ENCODE peak calls at places on chromosome 19, in ten cellular contexts. F is GM23338; R is GM23248; V is lower leg skin; D is NB4; H is astrocyte of the spinal cord; G is colonic mucosa; C is dorsolateral prefrontal cortex; K is transverse colon; P is CD8-positive, alpha-beta memory T cell. W is an unnamed sample.

GRCh38 chr19:49862411-49863253 is 4.7 kb downstream of the PNKP start:
- DNase-seq in F (peak), R (no peak), V (no peak), D (peak), H (no peak), G (peak), C (no peak), K (no peak), P (no peak), W (no peak)

GRCh38 chr19:18520848-18521691 is 800 bp downstream of the ELL start:
- DNase-seq in F (peak), R (peak), V (peak), D (peak), H (no peak), G (peak), C (no peak), K (peak), P (no peak), W (no peak)

GRCh38 chr19:3284759-3285646 is 60.5 kb downstream of the CELF5 start:
- DNase-seq in F (peak), R (peak), V (peak), D (peak), H (peak), G (peak), C (no peak), K (peak), P (peak), W (peak)

GRCh38 chr19:45402469-45403070 is 2.3 kb downstream of the PPP1R13L start:
- DNase-seq in F (peak), R (peak), V (peak), D (peak), H (no peak), G (peak), C (no peak), K (peak), P (no peak), W (no peak)

GRCh38 chr19:31378404-31378803 is 29.2 kb upstream of the TSHZ3 start:
- DNase-seq in F (no peak), R (peak), V (no peak), D (no peak), H (peak), G (peak), C (no peak), K (peak), P (no peak), W (peak)

GRCh38 chr19:33171916-33172359 is 22.2 kb upstream of the LRP3 start:
- DNase-seq in F (no peak), R (peak), V (no peak), D (no peak), H (peak), G (no peak), C (no peak), K (no peak), P (no peak), W (no peak)

GRCh38 chr19:45078390-45079062 is 534 bp upstream of the GEMIN7 start:
- DNase-seq in F (no peak), R (no peak), V (no peak), D (no peak), H (no peak), G (no peak), C (no peak), K (no peak), P (no peak), W (no peak)

GRCh38 chr19:18433039-18433691 is 4.8 kb downstream of the ISYNA1 start:
- DNase-seq in F (peak), R (peak), V (no peak), D (no peak), H (no peak), G (no peak), C (peak), K (no peak), P (no peak), W (no peak)

GRCh38 chr19:43525836-43526771 is 897 bp downstream of the ETHE1 start:
- DNase-seq in F (peak), R (peak), V (no peak), D (peak), H (peak), G (peak), C (peak), K (peak), P (no peak), W (no peak)

GRCh38 chr19:48636859-48637448 is at the start of gene DBP:
- DNase-seq in F (peak), R (peak), V (no peak), D (no peak), H (no peak), G (no peak), C (no peak), K (peak), P (no peak), W (no peak)

GRCh38 chr19:48965033-48965805 is at the start of gene FTL:
- DNase-seq in F (peak), R (peak), V (peak), D (peak), H (peak), G (peak), C (peak), K (peak), P (peak), W (peak)

GRCh38 chr19:4449022-4449825 is 8.4 kb downstream of the UBXN6 start:
- DNase-seq in F (no peak), R (no peak), V (no peak), D (no peak), H (no peak), G (no peak), C (peak), K (no peak), P (no peak), W (no peak)

GRCh38 chr19:36257512-36257876 is 42.6 kb downstream of the ZNF146 start:
- DNase-seq in F (peak), R (peak), V (no peak), D (no peak), H (no peak), G (no peak), C (peak), K (no peak), P (no peak), W (no peak)

DNA sequence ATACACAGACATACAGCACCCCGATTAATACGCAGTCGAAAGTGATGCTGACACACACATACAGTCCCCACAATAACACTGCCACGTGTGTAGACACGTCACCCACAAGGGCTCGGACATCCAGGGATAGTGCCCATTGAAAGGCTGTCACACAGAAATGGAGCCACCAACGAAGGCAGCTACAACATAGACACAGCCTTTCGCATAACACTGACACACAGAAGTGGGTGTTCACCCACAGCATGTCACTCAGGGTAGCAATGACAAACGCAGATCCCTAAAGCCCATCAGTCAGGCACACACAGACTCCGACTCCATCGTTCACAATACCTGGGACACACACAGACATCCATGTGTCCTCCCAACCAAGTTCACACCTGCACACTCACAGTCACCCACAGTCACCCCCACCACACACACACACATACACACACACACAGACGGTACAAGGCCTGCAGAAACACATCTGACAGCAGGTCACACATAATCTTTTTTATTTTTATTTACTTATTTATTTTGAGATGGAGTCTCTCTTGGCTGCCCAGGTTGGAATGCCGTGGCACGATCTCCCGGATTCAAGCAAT is 10.4 kb upstream of the NANOS3 start:
- DNase-seq in F (no peak), R (no peak), V (no peak), D (no peak), H (no peak), G (no peak), C (peak), K (no peak), P (no peak), W (no peak)
- H3K4me3 ChIP-seq in F (peak), R (peak), V (no peak), D (no peak), H (peak), G (no peak), C (peak), K (peak), P (peak), W (peak)

GRCh38 chr19:7489609-7490044 is 792 bp upstream of the PEX11G start:
- DNase-seq in F (peak), R (no peak), V (no peak), D (no peak), H (no peak), G (peak), C (no peak), K (peak), P (no peak), W (no peak)
- H3K4me3 ChIP-seq in F (no peak), R (peak), V (no peak), D (no peak), H (no peak), G (no peak), C (no peak), K (peak), P (no peak), W (no peak)

DNA sequence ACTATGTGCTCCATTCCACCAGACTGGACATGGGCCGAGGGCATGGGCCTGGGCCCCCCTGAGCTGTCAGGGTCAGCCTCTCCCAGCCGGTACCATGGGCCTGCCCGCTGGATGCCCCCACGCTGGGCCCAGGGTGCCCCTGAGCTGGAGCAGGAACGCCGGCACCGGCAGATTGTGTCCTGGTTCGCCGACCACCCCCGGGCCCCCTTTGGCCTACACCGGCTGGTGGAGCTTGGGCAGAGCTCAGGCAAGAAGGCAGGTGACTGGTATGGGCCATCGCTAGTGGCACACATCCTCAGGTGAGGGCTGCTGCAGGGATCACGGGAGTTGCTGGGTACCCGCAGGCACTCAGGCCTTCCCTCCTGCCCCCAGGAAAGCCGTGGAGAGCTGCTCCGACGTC is 3.1 kb downstream of the ATG4D start:
- DNase-seq in F (no peak), R (no peak), V (no peak), D (no peak), H (no peak), G (no peak), C (no peak), K (no peak), P (no peak), W (no peak)
- H3K4me3 ChIP-seq in F (no peak), R (no peak), V (no peak), D (no peak), H (no peak), G (no peak), C (no peak), K (no peak), P (no peak), W (no peak)

DNA sequence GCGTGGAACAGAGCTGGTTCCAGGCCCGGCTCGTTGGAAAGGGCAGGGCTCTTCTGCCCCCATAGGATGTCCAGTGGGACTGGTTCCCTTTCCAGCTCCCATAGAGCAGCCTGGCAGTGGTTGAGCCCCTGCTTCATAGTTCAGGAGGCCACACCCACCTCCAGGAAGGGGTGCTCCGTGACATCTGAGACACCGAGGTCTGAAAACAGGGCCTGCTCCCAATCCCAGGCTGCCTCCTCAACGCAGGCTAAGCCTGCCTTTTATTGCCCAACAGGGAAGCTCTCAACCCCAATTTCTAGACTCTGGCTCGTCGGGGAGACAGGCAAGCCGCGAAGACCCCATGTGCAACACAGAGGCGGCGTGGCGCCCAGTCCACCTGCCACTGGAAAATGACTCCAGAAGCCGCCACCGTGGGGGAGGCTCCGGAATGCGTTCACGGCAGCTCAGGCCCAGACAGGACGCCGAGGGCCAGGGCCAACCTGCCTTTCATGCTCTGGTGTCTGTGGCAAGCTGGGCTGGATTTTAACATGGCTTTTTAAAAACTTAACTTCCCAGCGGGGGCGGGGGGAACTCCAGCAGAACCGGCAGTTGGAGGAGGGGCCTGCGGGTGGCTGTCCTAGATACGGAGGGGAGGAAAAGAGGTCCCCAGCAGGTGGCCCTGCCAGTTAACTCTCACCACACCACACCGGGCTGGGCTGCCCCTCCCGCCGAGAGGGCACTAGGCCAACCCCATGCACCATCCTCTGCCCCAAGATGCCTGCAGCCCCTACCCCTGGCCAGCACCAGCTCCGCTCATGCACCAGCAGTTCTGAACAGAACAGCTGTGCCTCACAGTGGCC is 17.9 kb upstream of the TINCR start:
- DNase-seq in F (peak), R (no peak), V (peak), D (peak), H (peak), G (no peak), C (peak), K (no peak), P (peak), W (peak)
- H3K4me3 ChIP-seq in F (peak), R (no peak), V (no peak), D (no peak), H (no peak), G (no peak), C (no peak), K (no peak), P (no peak), W (no peak)

DNA sequence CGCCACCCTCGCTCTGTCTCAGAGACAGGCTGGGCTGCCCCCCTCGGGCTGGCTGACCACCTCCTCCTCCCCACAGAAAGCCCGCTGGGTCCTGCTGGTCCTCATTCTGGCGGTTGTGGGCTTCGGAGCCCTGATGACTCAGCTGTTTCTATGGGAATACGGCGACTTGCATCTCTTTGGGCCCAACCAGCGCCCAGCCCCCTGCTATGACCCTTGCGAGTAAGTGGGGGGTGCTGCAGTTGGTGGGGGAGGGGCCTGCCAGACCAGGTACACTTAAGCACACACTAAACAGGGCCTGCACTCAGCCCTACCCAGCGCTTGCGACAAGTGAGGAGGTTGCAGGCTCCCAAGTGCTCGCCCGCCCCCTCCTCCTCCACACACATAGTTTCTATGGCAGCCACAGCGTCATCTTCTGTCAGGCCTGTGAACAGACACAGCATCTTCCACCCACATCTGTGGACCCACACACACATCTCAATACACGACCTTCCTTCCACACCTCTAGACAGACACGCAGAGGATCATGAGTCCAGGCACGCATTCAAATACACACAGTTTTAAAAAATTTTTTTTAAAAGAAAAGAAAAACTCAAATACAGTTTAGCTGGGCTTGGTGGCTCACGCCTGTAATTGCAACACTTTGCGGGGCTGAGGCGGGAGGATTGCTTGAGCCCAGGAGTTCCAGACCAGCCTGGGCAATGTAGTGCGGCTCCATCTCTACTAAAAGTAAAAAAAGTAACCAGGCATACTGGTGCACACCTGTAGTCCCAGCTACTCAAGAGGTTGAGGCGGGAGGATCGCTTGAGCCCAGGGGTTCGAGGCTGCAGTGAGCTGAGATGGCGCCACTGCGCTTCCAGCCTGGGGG is 18.4 kb downstream of the PLD3 start:
- DNase-seq in F (peak), R (no peak), V (no peak), D (peak), H (peak), G (no peak), C (peak), K (no peak), P (no peak), W (peak)
- H3K4me3 ChIP-seq in F (peak), R (no peak), V (no peak), D (no peak), H (peak), G (no peak), C (peak), K (no peak), P (no peak), W (peak)

DNA sequence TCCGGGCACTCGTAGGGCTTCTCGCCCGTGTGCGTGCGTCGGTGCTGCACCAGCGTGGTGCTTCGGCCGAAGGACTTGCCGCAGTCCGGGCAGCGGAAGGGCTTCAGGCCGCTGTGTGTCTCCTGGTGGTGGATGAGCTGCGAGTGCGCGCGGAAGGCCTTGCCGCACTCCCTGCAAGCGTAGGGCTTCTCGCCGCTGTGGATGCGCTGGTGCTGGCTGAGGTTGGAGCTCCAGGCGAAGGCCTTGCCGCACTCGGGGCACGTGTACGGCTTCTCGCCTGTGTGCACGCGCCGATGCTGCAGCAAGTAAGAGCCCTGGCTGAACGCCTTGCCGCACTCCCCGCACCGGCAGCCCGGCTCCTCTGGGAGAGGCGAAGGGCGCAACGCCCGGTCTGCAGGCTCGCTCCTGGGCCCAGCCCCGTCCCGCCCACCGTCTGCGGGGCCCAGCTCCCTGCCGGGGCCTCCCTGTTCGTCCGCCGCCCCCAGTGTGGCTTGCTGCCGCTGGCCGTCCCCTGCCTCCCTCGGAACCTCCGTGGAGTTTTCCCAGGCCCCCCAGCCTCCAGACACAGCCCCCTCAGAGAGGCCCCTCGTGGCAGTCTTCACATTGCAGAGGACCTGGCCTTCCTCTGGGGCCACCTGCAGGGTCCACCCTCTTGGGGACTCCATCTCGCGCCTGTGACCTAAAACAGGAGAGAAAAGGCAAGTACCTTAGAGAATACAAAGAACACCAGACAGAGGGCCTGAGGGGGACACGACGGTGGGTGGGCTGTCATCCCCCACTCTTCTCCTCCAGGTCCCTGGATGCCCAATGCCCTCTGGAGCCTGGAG is 3.9 kb upstream of the A1BG start:
- DNase-seq in F (peak), R (peak), V (no peak), D (no peak), H (no peak), G (no peak), C (no peak), K (no peak), P (no peak), W (peak)
- H3K4me3 ChIP-seq in F (peak), R (peak), V (no peak), D (no peak), H (no peak), G (peak), C (no peak), K (peak), P (peak), W (peak)

GRCh38 chr19:13938361-13939027 is at the start of gene PODNL1:
- DNase-seq in F (peak), R (peak), V (no peak), D (no peak), H (peak), G (no peak), C (no peak), K (no peak), P (no peak), W (peak)

GRCh38 chr19:13932911-13933393 is 5.3 kb downstream of the PODNL1 start:
- DNase-seq in F (peak), R (no peak), V (no peak), D (no peak), H (no peak), G (no peak), C (no peak), K (no peak), P (no peak), W (no peak)

GRCh38 chr19:13935765-13936486 is 2.3 kb downstream of the PODNL1 start:
- DNase-seq in F (peak), R (no peak), V (no peak), D (no peak), H (peak), G (no peak), C (no peak), K (no peak), P (no peak), W (no peak)

GRCh38 chr19:13934785-13935109 is 3.5 kb downstream of the PODNL1 start:
- DNase-seq in F (no peak), R (no peak), V (no peak), D (no peak), H (no peak), G (no peak), C (no peak), K (no peak), P (no peak), W (no peak)

GRCh38 chr19:13937479-13938360 is 497 bp downstream of the PODNL1 start:
- DNase-seq in F (peak), R (peak), V (no peak), D (no peak), H (no peak), G (no peak), C (no peak), K (no peak), P (no peak), W (no peak)
- H3K4me3 ChIP-seq in F (peak), R (peak), V (no peak), D (no peak), H (peak), G (no peak), C (peak), K (peak), P (no peak), W (peak)

W was measured in choroid plexus epithelial cell.